ENCODE peak calls at places on chromosomes 6 and 20, in six cellular contexts. U, W, X, P, D and T are unnamed samples.
A peak's percentile ranks its signal among the peaks of the same experiment; 100 is the strongest.

GRCh38 chr6:14661696-14662095 is 544.1 kb downstream of the CD83 start:
- DNase-seq in U (no peak), W (no peak), X (no peak), P (no peak), D (no peak), T (no peak)

GRCh38 chr6:130033999-130034814 is 15.8 kb downstream of the L3MBTL3 start:
- DNase-seq in U (peak; percentile 90), W (no peak), X (peak; percentile 68), P (no peak), D (no peak), T (no peak)

GRCh38 chr20:50401047-50401586 is 109.1 kb upstream of the PTPN1 start:
- DNase-seq in U (no peak), W (no peak), X (no peak), P (no peak), D (no peak), T (peak; percentile 26)

GRCh38 chr6:131107166-131107565 is 28.1 kb upstream of the AKAP7 start:
- DNase-seq in U (peak; percentile 96), W (no peak), X (no peak), P (no peak), D (no peak), T (no peak)

GRCh38 chr6:73766040-73766439 is 70.0 kb downstream of the CD109 start:
- DNase-seq in U (no peak), W (no peak), X (no peak), P (no peak), D (no peak), T (no peak)

GRCh38 chr6:30500421-30501069 is 11.2 kb downstream of the HLA-E start:
- DNase-seq in U (peak; percentile 52), W (no peak), X (no peak), P (no peak), D (no peak), T (no peak)

GRCh38 chr6:31702819-31703716 is at the start of gene ABHD16A:
- DNase-seq in U (peak; percentile 98), W (peak; percentile 100), X (peak; percentile 99), P (peak; percentile 100), D (peak; percentile 99), T (peak; percentile 99)

GRCh38 chr6:106360410-106360988 is at the start of gene CRYBG1:
- DNase-seq in U (no peak), W (peak; percentile 78), X (peak; percentile 55), P (peak; percentile 84), D (peak; percentile 58), T (peak; percentile 88)

GRCh38 chr20:64041040-64041780 is 5.2 kb downstream of the C20orf204 start:
- DNase-seq in U (no peak), W (no peak), X (no peak), P (no peak), D (no peak), T (no peak)

GRCh38 chr6:27260836-27261375 is 13.4 kb downstream of the PRSS16 start:
- DNase-seq in U (no peak), W (no peak), X (no peak), P (no peak), D (no peak), T (no peak)

GRCh38 chr20:19883501-19883900 is 125.4 kb downstream of the RIN2 start:
- DNase-seq in U (no peak), W (no peak), X (no peak), P (no peak), D (no peak), T (no peak)

GRCh38 chr6:108133594-108134179 is 32.1 kb upstream of the NR2E1 start:
- DNase-seq in U (peak; percentile 74), W (peak; percentile 79), X (peak; percentile 90), P (peak; percentile 57), D (peak; percentile 60), T (peak; percentile 80)

GRCh38 chr6:135941275-135941674 is 89.8 kb downstream of the PDE7B start:
- DNase-seq in U (peak; percentile 66), W (no peak), X (no peak), P (no peak), D (no peak), T (no peak)

GRCh38 chr20:37071481-37071911 is 24.3 kb downstream of the RBL1 start:
- DNase-seq in U (peak; percentile 67), W (no peak), X (no peak), P (no peak), D (no peak), T (no peak)

GRCh38 chr20:25668446-25668845 is 28.2 kb downstream of the ZNF337 start:
- DNase-seq in U (no peak), W (no peak), X (no peak), P (no peak), D (no peak), T (no peak)

GRCh38 chr6:38239719-38240451 is 399.8 kb downstream of the BTBD9 start:
- DNase-seq in U (peak; percentile 72), W (no peak), X (no peak), P (no peak), D (no peak), T (no peak)

GRCh38 chr20:64244281-64244805 is 11.2 kb upstream of the PCMTD2 start:
- DNase-seq in U (no peak), W (peak; percentile 24), X (no peak), P (no peak), D (peak; percentile 47), T (no peak)

GRCh38 chr6:164078551-164079274 is 664.2 kb downstream of the QKI start:
- DNase-seq in U (no peak), W (no peak), X (no peak), P (no peak), D (no peak), T (no peak)

GRCh38 chr20:63118303-63118670 is 97.6 kb downstream of the YTHDF1 start:
- DNase-seq in U (no peak), W (peak; percentile 32), X (no peak), P (peak; percentile 44), D (no peak), T (peak; percentile 12)

GRCh38 chr6:41673704-41674000 is 35.4 kb downstream of the MDFI start:
- DNase-seq in U (no peak), W (no peak), X (no peak), P (no peak), D (no peak), T (peak; percentile 53)

GRCh38 chr6:163338671-163339405 is 75.7 kb upstream of the QKI start:
- DNase-seq in U (peak; percentile 56), W (no peak), X (peak; percentile 71), P (no peak), D (no peak), T (no peak)

GRCh38 chr6:53306819-53307347 is 41.9 kb downstream of the ELOVL5 start:
- DNase-seq in U (peak; percentile 49), W (no peak), X (no peak), P (no peak), D (peak; percentile 70), T (no peak)

GRCh38 chr6:162538643-162539064 is 188.9 kb downstream of the PRKN start:
- DNase-seq in U (no peak), W (no peak), X (no peak), P (no peak), D (no peak), T (no peak)

GRCh38 chr6:113281014-113281810 is 575.9 kb upstream of the MARCKS start:
- DNase-seq in U (peak; percentile 25), W (no peak), X (no peak), P (no peak), D (no peak), T (no peak)

GRCh38 chr6:46236752-46237151 is 66.0 kb upstream of the ENPP5 start:
- DNase-seq in U (no peak), W (no peak), X (no peak), P (no peak), D (no peak), T (no peak)

GRCh38 chr6:46234156-46234556 is 63.4 kb upstream of the ENPP5 start:
- DNase-seq in U (no peak), W (no peak), X (no peak), P (no peak), D (no peak), T (peak; percentile 79)

GRCh38 chr6:46233131-46233530 is 62.4 kb upstream of the ENPP5 start:
- DNase-seq in U (no peak), W (no peak), X (no peak), P (no peak), D (no peak), T (no peak)

GRCh38 chr6:46234700-46235099 is 63.9 kb upstream of the ENPP5 start:
- DNase-seq in U (no peak), W (no peak), X (no peak), P (no peak), D (no peak), T (no peak)

DNA sequence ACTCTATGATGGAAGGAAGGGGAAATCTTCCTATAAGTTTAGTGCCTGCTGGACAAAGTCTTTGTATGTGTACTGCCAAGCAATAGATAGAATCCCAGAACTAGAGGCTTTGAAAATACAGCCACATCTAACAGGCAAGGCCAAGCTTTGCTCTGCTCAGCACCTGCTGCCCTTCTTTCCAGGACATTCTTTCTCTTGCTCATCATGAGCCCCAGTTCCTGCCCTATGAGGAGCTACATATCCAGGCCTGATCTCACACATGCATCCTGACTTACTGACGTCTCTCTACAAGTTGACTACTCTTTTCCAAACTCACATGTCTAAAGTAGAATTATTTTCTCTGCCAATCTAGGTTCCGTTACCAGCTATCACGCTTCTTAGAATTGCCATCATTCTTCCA is 64.5 kb upstream of the ENPP5 start:
- DNase-seq in U (no peak), W (no peak), X (no peak), P (no peak), D (no peak), T (no peak)
- H3K4me1 ChIP-seq in U (no peaks in the 10 kb centered on the region), W (peaks cover 4% of the 10 kb centered on the region), X (no peaks in the 10 kb centered on the region), P (no peaks in the 10 kb centered on the region), D (no peaks in the 10 kb centered on the region), T (no peaks in the 10 kb centered on the region)

DNA sequence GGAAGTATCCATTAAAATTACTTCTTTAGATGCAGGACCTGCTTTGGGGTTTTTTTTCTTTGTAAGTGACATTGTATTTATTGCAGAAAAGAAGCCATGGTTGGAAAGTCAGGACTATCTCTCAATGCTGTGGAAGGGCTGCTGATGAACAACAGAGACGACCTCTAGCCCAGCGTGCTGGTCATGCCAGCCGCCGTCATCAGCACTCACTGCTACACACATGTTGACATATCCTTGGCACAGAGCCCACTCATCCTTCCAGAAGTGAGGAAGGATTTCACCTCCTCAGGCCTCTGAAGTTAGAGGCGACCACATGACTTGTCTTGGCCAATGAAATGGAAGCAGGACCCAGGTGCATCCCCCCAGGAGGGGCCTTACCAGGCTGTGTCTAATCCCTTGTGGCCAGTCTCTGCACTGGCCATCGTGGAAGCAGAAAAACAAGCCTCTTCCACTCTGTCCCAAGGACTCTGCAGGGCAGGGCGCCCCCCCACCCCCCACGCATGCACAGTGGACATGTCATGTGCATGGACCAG is 343.5 kb downstream of the TAF4 start:
- DNase-seq in U (no peak), W (no peak), X (no peak), P (no peak), D (no peak), T (no peak)
- H3K4me1 ChIP-seq in U (no peaks in the 10 kb centered on the region), W (no peaks in the 10 kb centered on the region), X (no peaks in the 10 kb centered on the region), P (no peaks in the 10 kb centered on the region), D (no peaks in the 10 kb centered on the region), T (no peaks in the 10 kb centered on the region)

GRCh38 chr6:75491302-75491701 is 2.3 kb downstream of the FILIP1 start:
- DNase-seq in U (no peak), W (no peak), X (no peak), P (no peak), D (no peak), T (no peak)
- H3K4me1 ChIP-seq in U (peaks cover 3% of the 10 kb centered on the region), W (peaks cover 16% of the 10 kb centered on the region), X (no peaks in the 10 kb centered on the region), P (no peaks in the 10 kb centered on the region), D (no peaks in the 10 kb centered on the region), T (no peaks in the 10 kb centered on the region)

DNA sequence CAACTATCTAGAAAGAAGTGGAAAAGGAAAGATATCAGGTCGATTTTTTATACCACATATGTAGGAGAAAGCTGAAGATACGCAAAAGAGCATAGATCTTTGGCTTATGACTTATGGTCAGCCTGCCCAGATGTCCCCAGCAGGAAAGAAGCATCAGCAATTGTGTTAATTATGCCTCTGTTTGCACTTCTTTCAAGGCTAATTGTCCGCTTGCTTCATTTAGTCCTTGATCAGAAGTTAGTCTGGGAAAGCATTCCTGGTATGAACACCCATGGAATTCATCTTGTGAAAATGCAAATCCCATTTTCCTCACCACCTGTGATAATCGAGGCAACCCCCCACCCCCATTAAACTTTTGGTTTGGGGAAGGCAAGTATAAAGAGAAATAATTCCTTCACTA is 62.8 kb downstream of the ATP9A start:
- DNase-seq in U (no peak), W (no peak), X (no peak), P (no peak), D (no peak), T (no peak)
- H3K4me1 ChIP-seq in U (peaks cover 3% of the 10 kb centered on the region), W (no peaks in the 10 kb centered on the region), X (peaks cover 6% of the 10 kb centered on the region), P (peaks cover 17% of the 10 kb centered on the region), D (no peaks in the 10 kb centered on the region), T (no peaks in the 10 kb centered on the region)